ENCODE peak calls at places on chromosomes 1 and 21, in eight cellular contexts. J is natural killer cell, H is bronchial epithelial cell, Y is hepatocyte, T is NB4, K is cardiac muscle cell, R is endodermal cell, Q is GM23338. N is an unnamed sample.

GRCh38 chr1:157042852-157043251 is 2.7 kb downstream of the ARHGEF11 start:
- DNase-seq in J (no peak), H (no peak), Y (no peak), T (no peak), K (no peak), R (no peak), Q (no peak), N (no peak)

GRCh38 chr1:205249651-205250050 is 21.9 kb downstream of the TMCC2 start:
- DNase-seq in J (no peak), H (no peak), Y (no peak), T (no peak), K (no peak), R (no peak), Q (no peak), N (no peak)

GRCh38 chr21:21034046-21034445 is 35.8 kb downstream of the NCAM2 start:
- DNase-seq in J (no peak), H (no peak), Y (no peak), T (no peak), K (no peak), R (no peak), Q (no peak), N (no peak)

GRCh38 chr1:9621032-9621431 is 30.5 kb upstream of the PIK3CD start:
- DNase-seq in J (no peak), H (peak), Y (no peak), T (no peak), K (no peak), R (no peak), Q (no peak), N (no peak)

GRCh38 chr1:42046772-42047552 is 106.2 kb upstream of the GUCA2B start:
- DNase-seq in J (no peak), H (no peak), Y (peak), T (no peak), K (no peak), R (no peak), Q (no peak), N (no peak)

GRCh38 chr1:59771361-59771760 is 43.4 kb upstream of the HOOK1 start:
- DNase-seq in J (no peak), H (no peak), Y (no peak), T (no peak), K (no peak), R (no peak), Q (no peak), N (no peak)

GRCh38 chr21:41861255-41861654 is 17.9 kb downstream of the PRDM15 start:
- DNase-seq in J (no peak), H (no peak), Y (no peak), T (no peak), K (no peak), R (no peak), Q (no peak), N (no peak)

GRCh38 chr1:212952596-212952995 is 2.3 kb downstream of the VASH2 start:
- DNase-seq in J (no peak), H (no peak), Y (no peak), T (no peak), K (no peak), R (no peak), Q (no peak), N (no peak)

GRCh38 chr1:214727274-214727673 is 124.3 kb downstream of the CENPF start:
- DNase-seq in J (no peak), H (no peak), Y (peak), T (no peak), K (no peak), R (peak), Q (peak), N (no peak)

GRCh38 chr1:172733815-172734214 is 74.9 kb downstream of the FASLG start:
- DNase-seq in J (no peak), H (no peak), Y (no peak), T (peak), K (no peak), R (no peak), Q (no peak), N (no peak)

GRCh38 chr1:33424205-33424604 is 6.7 kb downstream of the PHC2 start:
- DNase-seq in J (no peak), H (no peak), Y (no peak), T (no peak), K (peak), R (no peak), Q (peak), N (no peak)

GRCh38 chr1:240658312-240658975 is 46.5 kb upstream of the GREM2 start:
- DNase-seq in J (no peak), H (no peak), Y (no peak), T (no peak), K (no peak), R (no peak), Q (no peak), N (no peak)

GRCh38 chr1:42075179-42075578 is 78.0 kb upstream of the GUCA2B start:
- DNase-seq in J (no peak), H (no peak), Y (no peak), T (no peak), K (no peak), R (no peak), Q (no peak), N (no peak)

DNA sequence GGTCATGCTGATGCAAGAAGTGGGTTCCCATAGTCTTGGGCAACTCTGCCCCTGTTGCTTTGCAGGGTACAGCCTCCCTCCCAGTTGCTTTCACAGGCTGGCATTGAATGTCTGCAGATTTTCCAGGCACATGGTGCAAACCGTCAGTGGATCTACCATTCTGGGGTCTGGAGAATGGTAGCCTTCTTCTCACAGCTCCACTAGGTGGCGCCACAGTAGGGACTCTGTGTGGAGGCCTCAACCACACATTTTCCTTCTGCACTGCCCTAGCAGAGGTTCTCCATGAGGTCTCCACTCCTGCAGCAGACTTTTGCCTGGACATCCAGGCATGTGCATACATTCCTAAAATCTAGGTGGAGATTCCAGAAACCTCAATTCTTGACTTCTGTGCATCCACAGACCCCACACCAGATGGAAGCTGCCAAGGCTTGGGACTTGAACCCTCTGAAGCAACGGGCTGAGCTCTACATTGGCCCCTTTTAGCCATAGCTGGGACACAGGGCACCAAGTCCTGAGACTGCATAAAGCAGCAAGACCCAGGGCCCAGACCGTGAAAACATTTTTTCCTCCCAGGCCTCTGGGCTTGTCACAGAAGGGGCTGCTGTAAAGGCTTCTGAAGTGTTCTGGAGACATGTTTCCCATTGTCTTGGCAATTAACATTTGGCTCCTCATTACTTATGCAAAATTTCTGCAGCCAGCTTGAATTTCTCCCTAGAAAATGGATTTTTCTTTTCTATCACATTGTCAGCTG is 466.2 kb upstream of the PBX1 start:
- DNase-seq in J (no peak), H (no peak), Y (no peak), T (peak), K (no peak), R (peak), Q (peak), N (no peak)
- TF ChIP-seq CTCF in J (no peak), H (peak), Y (no peak), T (peak), K (peak), R (peak), Q (peak), N (peak)

GRCh38 chr1:22752339-22752738 is 41.7 kb downstream of the EPHB2 start:
- DNase-seq in J (no peak), H (no peak), Y (no peak), T (no peak), K (no peak), R (no peak), Q (no peak), N (no peak)
- TF ChIP-seq CTCF in J (no peak), H (no peak), Y (no peak), T (no peak), K (no peak), R (no peak), Q (no peak), N (no peak)

GRCh38 chr1:188778578-188778977 is 1699.1 kb downstream of the BRINP3 start:
- DNase-seq in J (no peak), H (no peak), Y (no peak), T (no peak), K (no peak), R (no peak), Q (no peak), N (no peak)

DNA sequence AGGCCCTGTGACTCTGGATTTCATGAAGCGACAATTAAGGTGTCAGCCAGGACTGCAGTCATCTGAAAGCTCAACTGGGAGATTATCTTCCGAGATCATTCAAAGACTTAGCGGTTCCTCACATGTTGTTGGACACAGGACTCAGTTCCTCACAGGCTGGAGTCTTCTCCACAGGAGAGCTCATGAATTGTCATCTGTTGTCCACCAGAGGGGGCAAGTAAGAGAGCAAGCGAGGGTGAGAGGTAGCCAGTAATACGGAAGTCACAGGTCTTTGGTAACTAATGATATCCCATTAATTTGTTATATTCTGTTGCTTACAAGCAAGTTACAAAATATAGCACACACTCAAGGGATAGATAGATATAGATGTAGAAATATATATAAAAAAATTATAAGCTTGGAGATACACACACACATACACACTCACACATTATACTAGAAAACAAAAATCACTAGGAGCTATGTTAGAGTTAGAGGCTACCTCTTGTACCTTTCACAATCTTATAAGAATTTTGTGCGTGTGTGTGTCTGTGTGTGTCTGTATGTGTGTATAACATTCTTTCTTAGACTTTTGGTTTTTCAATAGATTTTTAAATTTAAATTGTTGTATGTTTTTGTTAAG is 1695.3 kb downstream of the BRINP3 start:
- DNase-seq in J (no peak), H (peak), Y (peak), T (peak), K (peak), R (peak), Q (peak), N (no peak)
- TF ChIP-seq CTCF in J (no peak), H (peak), Y (peak), T (peak), K (peak), R (peak), Q (peak), N (peak)

DNA sequence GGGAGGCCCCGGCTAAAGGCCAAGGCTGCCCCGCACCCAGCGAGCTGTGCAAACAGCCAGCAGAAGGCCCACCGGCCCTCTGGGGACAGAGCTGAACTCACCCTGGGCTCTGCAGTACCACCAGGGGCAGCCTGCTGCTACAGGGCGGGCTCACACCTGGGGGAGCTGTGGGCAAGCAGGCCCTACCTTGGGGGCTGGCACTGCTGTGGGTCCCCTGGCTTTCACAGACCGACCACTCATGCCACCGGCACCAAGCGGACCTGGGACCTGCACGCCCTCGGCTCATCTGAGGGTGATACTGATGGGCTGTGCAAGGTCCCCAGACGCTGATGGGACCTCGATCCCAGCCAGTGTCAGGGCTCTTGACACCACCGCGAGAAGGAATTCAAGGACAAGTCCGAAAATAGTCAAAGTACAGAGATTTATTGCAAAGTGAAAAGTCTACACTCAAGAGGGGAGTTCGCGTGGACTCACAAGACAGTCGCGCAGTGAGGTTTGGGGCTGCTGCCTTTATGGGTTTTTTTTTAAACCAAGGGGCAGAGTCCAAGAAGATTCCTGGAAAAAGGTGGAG is 61.0 kb upstream of the ADARB1 start:
- DNase-seq in J (no peak), H (no peak), Y (peak), T (no peak), K (no peak), R (peak), Q (no peak), N (no peak)
- TF ChIP-seq CTCF in J (no peak), H (no peak), Y (peak), T (no peak), K (no peak), R (peak), Q (peak), N (no peak)

GRCh38 chr1:209651148-209651547 is 1.1 kb downstream of the LAMB3 start:
- DNase-seq in J (no peak), H (peak), Y (peak), T (peak), K (no peak), R (peak), Q (no peak), N (no peak)
- TF ChIP-seq CTCF in J (no peak), H (no peak), Y (no peak), T (no peak), K (no peak), R (no peak), Q (no peak), N (no peak)

GRCh38 chr1:1302006-1302430 is 5.7 kb downstream of the ACAP3 start:
- DNase-seq in J (no peak), H (no peak), Y (no peak), T (no peak), K (no peak), R (peak), Q (peak), N (no peak)

GRCh38 chr1:1299686-1300351 is 7.9 kb downstream of the ACAP3 start:
- DNase-seq in J (no peak), H (no peak), Y (no peak), T (no peak), K (no peak), R (peak), Q (peak), N (no peak)

GRCh38 chr1:1298861-1299685 is 8.7 kb downstream of the ACAP3 start:
- DNase-seq in J (no peak), H (no peak), Y (no peak), T (peak), K (peak), R (peak), Q (peak), N (no peak)

GRCh38 chr1:1297802-1298424 is 9.8 kb downstream of the ACAP3 start:
- DNase-seq in J (no peak), H (no peak), Y (no peak), T (no peak), K (no peak), R (no peak), Q (no peak), N (no peak)

DNA sequence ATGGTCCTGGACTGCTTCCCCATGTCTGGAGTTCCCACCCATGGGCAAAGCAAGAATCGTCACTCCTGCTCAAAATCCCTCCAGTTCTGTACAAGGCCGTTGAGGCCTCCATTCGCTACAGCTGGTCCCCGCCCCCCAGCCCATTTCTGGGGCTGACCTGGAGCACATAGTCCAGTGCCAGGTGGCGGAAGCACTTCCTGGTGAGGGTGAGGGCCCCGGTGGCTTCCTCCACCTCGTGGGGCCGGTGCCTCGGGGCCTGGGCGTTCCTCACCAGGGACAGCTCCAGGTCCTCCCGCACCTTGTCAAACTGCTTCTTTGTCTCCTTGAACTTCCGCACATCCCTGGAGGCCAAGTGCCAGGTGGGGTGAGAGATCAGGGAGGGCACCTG is 7.4 kb downstream of the ACAP3 start:
- DNase-seq in J (no peak), H (no peak), Y (no peak), T (no peak), K (no peak), R (no peak), Q (no peak), N (no peak)
- TF ChIP-seq CTCF in J (peak), H (no peak), Y (no peak), T (no peak), K (no peak), R (no peak), Q (no peak), N (peak)

GRCh38 chr1:159790237-159790917 is 9.6 kb downstream of the DUSP23 start:
- DNase-seq in J (no peak), H (peak), Y (peak), T (peak), K (peak), R (peak), Q (peak), N (no peak)
- TF ChIP-seq CTCF in J (peak), H (peak), Y (peak), T (peak), K (peak), R (peak), Q (peak), N (peak)

DNA sequence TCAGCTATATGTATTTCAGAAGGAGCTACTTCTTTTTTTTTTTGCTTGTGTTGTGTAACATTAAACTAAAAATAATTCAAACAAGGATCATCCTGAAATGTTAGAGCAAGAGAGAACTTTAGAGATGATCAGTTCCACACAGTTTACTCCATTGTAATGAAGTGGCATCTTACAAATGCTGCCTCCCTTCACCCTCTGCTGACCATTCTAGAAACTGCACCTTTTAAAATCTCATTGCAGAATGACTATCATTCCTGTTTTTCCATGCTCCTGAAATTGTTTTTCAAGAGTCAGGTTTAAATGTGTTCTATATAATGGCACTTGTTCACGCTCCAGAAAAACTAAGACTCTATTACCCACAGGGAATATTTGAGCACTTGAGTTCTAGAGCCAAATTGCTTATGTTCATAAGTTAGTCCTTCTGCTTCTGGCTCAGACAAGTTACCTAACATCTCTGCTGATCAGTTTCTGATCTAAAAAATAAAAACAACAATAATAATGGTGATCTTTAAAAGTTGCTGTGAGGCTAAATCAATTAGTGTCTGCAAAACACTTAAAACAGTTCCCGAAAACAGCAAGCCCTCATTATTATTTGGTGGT is 21.5 kb upstream of the SLC44A5 start:
- DNase-seq in J (no peak), H (peak), Y (peak), T (peak), K (peak), R (no peak), Q (peak), N (no peak)
- TF ChIP-seq CTCF in J (peak), H (peak), Y (peak), T (peak), K (peak), R (peak), Q (peak), N (peak)

DNA sequence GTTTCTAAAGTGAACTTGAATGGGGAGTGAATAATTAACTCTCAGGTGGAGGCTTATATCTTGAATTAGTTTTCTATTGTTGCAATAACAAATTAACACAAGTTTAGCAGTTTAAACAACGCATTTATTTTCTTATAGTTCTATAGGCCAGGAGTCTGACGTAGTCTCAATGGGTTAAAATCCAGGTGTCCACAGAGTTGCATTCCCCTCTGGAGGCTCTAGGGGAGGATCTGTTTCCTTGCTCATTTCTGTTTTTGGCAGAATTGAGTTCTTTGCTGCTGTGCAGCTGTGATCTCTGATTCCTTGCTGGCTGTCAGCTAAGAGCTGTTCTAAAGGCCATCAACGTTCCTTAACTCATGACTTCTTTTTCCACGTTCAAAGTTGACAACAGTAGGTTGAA is 31.9 kb downstream of the S100A10 start:
- DNase-seq in J (no peak), H (no peak), Y (no peak), T (no peak), K (no peak), R (no peak), Q (no peak), N (no peak)
- TF ChIP-seq CTCF in J (no peak), H (no peak), Y (no peak), T (no peak), K (no peak), R (peak), Q (no peak), N (no peak)

DNA sequence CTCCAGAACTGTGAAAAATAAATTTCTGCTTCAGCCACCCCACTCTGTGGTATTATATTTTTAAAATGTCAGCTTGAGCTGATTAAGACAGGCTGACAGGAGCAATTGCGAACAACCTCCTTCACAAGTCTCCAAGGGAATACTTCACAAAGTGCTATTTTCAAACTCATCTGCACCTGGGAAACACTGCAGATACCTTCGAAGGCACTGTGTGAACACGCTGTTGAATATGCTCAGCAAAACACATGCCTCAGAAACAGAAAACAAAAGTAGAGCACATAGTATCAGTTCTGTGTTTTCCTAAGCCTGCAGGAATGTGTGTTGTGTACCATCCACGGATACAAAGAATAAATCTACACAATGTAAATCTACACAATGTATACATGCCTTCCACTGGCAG is 10.6 kb downstream of the TSPAN2 start:
- DNase-seq in J (no peak), H (no peak), Y (no peak), T (no peak), K (no peak), R (no peak), Q (no peak), N (no peak)
- TF ChIP-seq CTCF in J (no peak), H (no peak), Y (no peak), T (no peak), K (no peak), R (no peak), Q (no peak), N (no peak)